ENCODE peak calls at places on chromosomes 5 and 9, in ten cellular contexts. N is activated CD4-positive, CD25-positive, alpha-beta regulatory T cell; B is BE2C; A is GM03348; W is Jurkat, Clone E6-1; P is globus pallidus; H is NCI-H2029 treated with DMSO at 0.1 percent for 48 hours; J is midbrain; X is posterior cingulate gyrus; C is AG08395. S is an unnamed sample.

GRCh38 chr9:7536310-7536939 is 263.2 kb downstream of the DMAC1 start:
- DNase-seq in C (peak), W (peak), A (peak), J (peak), N (no peak), B (peak), H (peak), P (peak), X (no peak), S (peak)

GRCh38 chr9:132560604-132561304 is 21.7 kb upstream of the BARHL1 start:
- DNase-seq in J (no peak), N (no peak), A (no peak), B (no peak), H (no peak), C (no peak), W (no peak), P (no peak), X (no peak), S (peak)

GRCh38 chr9:105141448-105142101 is 102.9 kb upstream of the SLC44A1 start:
- DNase-seq in N (no peak), X (no peak), C (no peak), P (no peak), H (no peak), J (no peak), W (no peak), B (no peak), A (no peak), S (no peak)

GRCh38 chr5:96287181-96287580 is 145.9 kb downstream of the PCSK1 start:
- DNase-seq in A (no peak), W (no peak), C (no peak), H (no peak), J (no peak), B (no peak), P (no peak), X (no peak), N (no peak), S (no peak)

GRCh38 chr5:111227805-111228204 is 3.6 kb downstream of the CAMK4 start:
- DNase-seq in P (no peak), X (no peak), J (peak), H (no peak), C (peak), W (peak), N (no peak), B (peak), A (peak), S (no peak)

GRCh38 chr9:137365552-137366444 is 57.2 kb downstream of the EXD3 start:
- DNase-seq in P (no peak), A (no peak), W (no peak), X (no peak), C (no peak), B (no peak), N (no peak), H (no peak), J (no peak), S (no peak)

GRCh38 chr5:139847091-139847490 is 51.5 kb downstream of the PSD2 start:
- DNase-seq in A (no peak), X (no peak), B (no peak), P (no peak), C (no peak), N (no peak), J (no peak), W (no peak), H (no peak), S (no peak)

GRCh38 chr9:115524467-115525059 is 406.6 kb upstream of the TNC start:
- DNase-seq in P (peak), N (no peak), C (peak), B (peak), J (peak), H (peak), A (peak), X (no peak), W (peak), S (peak)

GRCh38 chr9:128249914-128250838 is 25.6 kb downstream of the GOLGA2 start:
- DNase-seq in X (peak), N (peak), P (peak), W (peak), H (peak), A (peak), B (peak), C (peak), J (no peak), S (no peak)

GRCh38 chr9:135530146-135530545 is 8.9 kb downstream of the LCN1 start:
- DNase-seq in B (no peak), A (no peak), W (no peak), J (no peak), X (no peak), N (no peak), C (no peak), H (no peak), P (no peak), S (no peak)

GRCh38 chr5:173743641-173744343 is 127.3 kb upstream of the BOD1 start:
- DNase-seq in J (no peak), C (no peak), X (no peak), A (no peak), B (no peak), H (no peak), W (no peak), N (no peak), P (no peak), S (no peak)

GRCh38 chr9:33737811-33738606 is 57.4 kb upstream of the PRSS3 start:
- DNase-seq in A (peak), N (no peak), H (peak), B (peak), J (peak), X (no peak), C (peak), W (peak), P (no peak), S (peak)

GRCh38 chr9:130451509-130452388 is 7.0 kb downstream of the ASS1 start:
- DNase-seq in H (peak), N (no peak), B (peak), C (peak), J (no peak), A (peak), X (no peak), P (no peak), W (peak), S (peak)

GRCh38 chr9:114238471-114238870 is 83.1 kb downstream of the COL27A1 start:
- DNase-seq in X (no peak), B (no peak), N (no peak), P (no peak), W (no peak), A (no peak), J (no peak), C (no peak), H (no peak), S (no peak)

GRCh38 chr5:115069087-115069968 is 100.4 kb downstream of the TRIM36 start:
- DNase-seq in H (no peak), P (peak), A (peak), N (no peak), B (peak), X (peak), J (peak), W (peak), C (peak), S (no peak)

GRCh38 chr5:127089206-127089605 is 15.9 kb upstream of the C5orf63 start:
- DNase-seq in B (no peak), C (no peak), P (no peak), A (no peak), N (no peak), J (no peak), W (no peak), H (no peak), X (no peak), S (no peak)

GRCh38 chr5:123209163-123210013 is 120.3 kb downstream of the PRDM6 start:
- DNase-seq in B (no peak), H (no peak), N (no peak), X (no peak), W (no peak), J (no peak), A (peak), C (peak), P (no peak), S (no peak)

GRCh38 chr5:386432-387341 is 56.3 kb upstream of the EXOC3 start:
- DNase-seq in J (no peak), C (no peak), P (no peak), N (no peak), A (no peak), X (no peak), H (no peak), B (no peak), W (no peak), S (peak)

GRCh38 chr5:96788112-96788749 is 19.5 kb downstream of the ERAP1 start:
- DNase-seq in B (no peak), N (no peak), C (no peak), X (no peak), H (no peak), P (no peak), J (no peak), W (no peak), A (no peak), S (no peak)

GRCh38 chr5:124746916-124747769 is 704 bp upstream of the ZNF608 start:
- DNase-seq in C (peak), N (no peak), B (peak), J (peak), H (peak), A (no peak), P (peak), W (no peak), X (peak), S (peak)

GRCh38 chr9:79053613-79054012 is 518.2 kb upstream of the TLE4 start:
- DNase-seq in H (no peak), J (no peak), C (no peak), N (no peak), P (no peak), B (no peak), A (no peak), W (no peak), X (no peak), S (no peak)

GRCh38 chr5:110441035-110441434 is 285.4 kb downstream of the TMEM232 start:
- DNase-seq in P (peak), J (peak), B (peak), X (no peak), W (peak), N (no peak), C (peak), A (peak), H (no peak), S (no peak)

GRCh38 chr9:76365028-76365427 is 29.2 kb downstream of the RFK start:
- DNase-seq in X (no peak), C (peak), H (no peak), A (peak), B (no peak), P (no peak), N (no peak), J (no peak), W (no peak), S (no peak)

GRCh38 chr9:101138516-101138915 is 110.0 kb downstream of the PLPPR1 start:
- DNase-seq in P (no peak), J (no peak), X (no peak), H (no peak), C (no peak), N (no peak), B (no peak), W (no peak), A (no peak), S (no peak)

GRCh38 chr9:92947268-92948031 is at the start of gene FGD3:
- DNase-seq in C (peak), A (peak), X (no peak), B (peak), N (no peak), P (no peak), J (no peak), H (peak), W (no peak), S (peak)

GRCh38 chr5:17186271-17186670 is 31.2 kb upstream of the BASP1 start:
- DNase-seq in J (no peak), A (no peak), P (no peak), W (no peak), C (peak), N (no peak), X (no peak), H (no peak), B (no peak), S (no peak)